ENCODE peak calls at places on chromosomes 5 and 9, in ten cellular contexts. T, C, D, K, I, Y, V, A, E and R are unnamed samples.

GRCh38 chr5:109961755-109962154 is 272.0 kb downstream of the MAN2A1 start:
- DNase-seq in T (no peak), C (peak), D (no peak), K (no peak), I (no peak), Y (no peak), V (no peak), A (no peak), E (peak), R (no peak)

GRCh38 chr5:112793201-112793600 is 55.5 kb downstream of the APC start:
- DNase-seq in T (no peak), C (no peak), D (no peak), K (no peak), I (no peak), Y (no peak), V (no peak), A (no peak), E (no peak), R (no peak)

GRCh38 chr5:89313804-89314588 is 431.0 kb upstream of the MEF2C start:
- DNase-seq in T (no peak), C (no peak), D (no peak), K (no peak), I (no peak), Y (no peak), V (peak), A (no peak), E (peak), R (peak)

GRCh38 chr5:139482050-139482889 is at the start of gene STING1:
- DNase-seq in T (peak), C (peak), D (no peak), K (no peak), I (peak), Y (peak), V (peak), A (peak), E (peak), R (peak)

GRCh38 chr5:154038241-154038603 is 488 bp downstream of the FAM114A2 start:
- DNase-seq in T (no peak), C (no peak), D (peak), K (no peak), I (no peak), Y (peak), V (peak), A (no peak), E (no peak), R (peak)

GRCh38 chr5:144972317-144972716 is 801.6 kb downstream of the KCTD16 start:
- DNase-seq in T (no peak), C (no peak), D (no peak), K (no peak), I (no peak), Y (no peak), V (no peak), A (no peak), E (no peak), R (no peak)

GRCh38 chr9:136725612-136726011 is 13.2 kb downstream of the DIPK1B start:
- DNase-seq in T (no peak), C (no peak), D (no peak), K (no peak), I (no peak), Y (no peak), V (no peak), A (no peak), E (no peak), R (peak)

GRCh38 chr5:147400836-147401235 is 109.0 kb downstream of the DPYSL3 start:
- DNase-seq in T (no peak), C (no peak), D (no peak), K (no peak), I (no peak), Y (no peak), V (no peak), A (no peak), E (no peak), R (no peak)

GRCh38 chr9:113343732-113344231 is 3.7 kb upstream of the WDR31 start:
- DNase-seq in T (no peak), C (peak), D (no peak), K (no peak), I (no peak), Y (no peak), V (peak), A (peak), E (peak), R (peak)

GRCh38 chr5:9473624-9474023 is 72.3 kb downstream of the SEMA5A start:
- DNase-seq in T (no peak), C (no peak), D (no peak), K (no peak), I (no peak), Y (no peak), V (no peak), A (no peak), E (no peak), R (no peak)

GRCh38 chr9:107422189-107422802 is 67.3 kb downstream of the KLF4 start:
- DNase-seq in T (no peak), C (no peak), D (no peak), K (peak), I (no peak), Y (no peak), V (peak), A (peak), E (peak), R (peak)

GRCh38 chr9:71765693-71766092 is 2.6 kb downstream of the CEMIP2 start:
- DNase-seq in T (no peak), C (no peak), D (peak), K (no peak), I (no peak), Y (no peak), V (no peak), A (no peak), E (no peak), R (no peak)

GRCh38 chr5:139667001-139667729 is 19.0 kb downstream of the CXXC5 start:
- DNase-seq in T (no peak), C (no peak), D (no peak), K (no peak), I (no peak), Y (no peak), V (no peak), A (no peak), E (no peak), R (no peak)

GRCh38 chr5:171710451-171711024 is 75.1 kb upstream of the SMIM23 start:
- DNase-seq in T (no peak), C (no peak), D (no peak), K (no peak), I (no peak), Y (no peak), V (no peak), A (no peak), E (no peak), R (no peak)

GRCh38 chr9:99178912-99179872 is 42.5 kb downstream of the ALG2 start:
- DNase-seq in T (no peak), C (no peak), D (no peak), K (no peak), I (no peak), Y (no peak), V (no peak), A (no peak), E (no peak), R (no peak)

GRCh38 chr5:1437452-1437851 is 7.8 kb downstream of the SLC6A3 start:
- DNase-seq in T (no peak), C (no peak), D (no peak), K (no peak), I (no peak), Y (no peak), V (peak), A (no peak), E (no peak), R (peak)

GRCh38 chr5:158514961-158515359 is 584.8 kb downstream of the EBF1 start:
- DNase-seq in T (no peak), C (no peak), D (no peak), K (no peak), I (no peak), Y (no peak), V (no peak), A (no peak), E (no peak), R (no peak)

GRCh38 chr5:158203256-158203655 is 344.3 kb upstream of the CLINT1 start:
- DNase-seq in T (no peak), C (no peak), D (no peak), K (no peak), I (no peak), Y (no peak), V (no peak), A (no peak), E (peak), R (no peak)

GRCh38 chr9:114905160-114905940 is 25.0 kb downstream of the TNFSF8 start:
- DNase-seq in T (no peak), C (no peak), D (no peak), K (no peak), I (no peak), Y (no peak), V (no peak), A (no peak), E (no peak), R (no peak)

GRCh38 chr9:111068816-111069215 is 30.5 kb upstream of the LPAR1 start:
- DNase-seq in T (no peak), C (no peak), D (no peak), K (no peak), I (no peak), Y (no peak), V (no peak), A (no peak), E (no peak), R (no peak)